ENCODE peak calls at places on chromosomes 6 and 20, in seven cellular contexts. G is CD4-positive, alpha-beta T cell; S is sigmoid colon; Y is mucosa of descending colon; O is OCI-LY7; T is pons; V is amniotic stem cell. H is an unnamed sample.

GRCh38 chr6:167079853-167080297 is 43.0 kb upstream of the CCR6 start:
- DNase-seq in G (peak), S (no peak), Y (no peak), O (peak), T (peak), V (no peak), H (no peak)

GRCh38 chr6:111503660-111504059 is 20.6 kb upstream of the REV3L start:
- DNase-seq in G (no peak), S (no peak), Y (no peak), O (no peak), T (no peak), V (no peak), H (no peak)

GRCh38 chr6:39276379-39276995 is 37.7 kb downstream of the KCNK17 start:
- DNase-seq in G (no peak), S (no peak), Y (no peak), O (no peak), T (no peak), V (no peak), H (no peak)

GRCh38 chr20:51122931-51123658 is 100.2 kb upstream of the KCNG1 start:
- DNase-seq in G (no peak), S (no peak), Y (no peak), O (no peak), T (no peak), V (no peak), H (no peak)

GRCh38 chr20:652611-653109 is 340 bp downstream of the SRXN1 start:
- DNase-seq in G (no peak), S (peak), Y (peak), O (no peak), T (no peak), V (no peak), H (no peak)

GRCh38 chr6:26457407-26457795 is 354 bp upstream of the BTN2A1 start:
- DNase-seq in G (no peak), S (peak), Y (no peak), O (no peak), T (no peak), V (no peak), H (no peak)

GRCh38 chr6:84428300-84428907 is 201.0 kb upstream of the CEP162 start:
- DNase-seq in G (no peak), S (no peak), Y (no peak), O (peak), T (peak), V (peak), H (peak)

GRCh38 chr6:112571886-112572285 is 224.8 kb downstream of the RFPL4B start:
- DNase-seq in G (no peak), S (no peak), Y (no peak), O (no peak), T (no peak), V (no peak), H (no peak)

GRCh38 chr6:130520235-130520634 is 154.4 kb downstream of the TMEM200A start:
- DNase-seq in G (no peak), S (no peak), Y (no peak), O (no peak), T (no peak), V (no peak), H (no peak)

GRCh38 chr6:41500561-41500960 is 45.6 kb upstream of the FOXP4 start:
- DNase-seq in G (no peak), S (no peak), Y (no peak), O (no peak), T (no peak), V (no peak), H (no peak)

GRCh38 chr6:157707576-157707975 is 115.5 kb upstream of the SNX9 start:
- DNase-seq in G (no peak), S (no peak), Y (no peak), O (no peak), T (no peak), V (no peak), H (no peak)

GRCh38 chr20:24783631-24784492 is 165.2 kb upstream of the CST7 start:
- DNase-seq in G (no peak), S (peak), Y (no peak), O (peak), T (no peak), V (no peak), H (no peak)

GRCh38 chr6:16712931-16713484 is 48.3 kb downstream of the ATXN1 start:
- DNase-seq in G (no peak), S (peak), Y (no peak), O (no peak), T (peak), V (peak), H (peak)

GRCh38 chr20:38732981-38733380 is 8.7 kb downstream of the SLC32A1 start:
- DNase-seq in G (no peak), S (peak), Y (no peak), O (no peak), T (no peak), V (no peak), H (no peak)

GRCh38 chr6:7237653-7238190 is 75.3 kb downstream of the SSR1 start:
- DNase-seq in G (no peak), S (no peak), Y (no peak), O (no peak), T (no peak), V (no peak), H (no peak)

GRCh38 chr6:166671434-166672061 is 44.5 kb upstream of the RPS6KA2 start:
- DNase-seq in G (no peak), S (no peak), Y (no peak), O (peak), T (no peak), V (no peak), H (peak)

GRCh38 chr6:160430741-160431140 is 82.6 kb downstream of the SLC22A3 start:
- DNase-seq in G (no peak), S (peak), Y (no peak), O (no peak), T (no peak), V (no peak), H (no peak)

GRCh38 chr6:15160812-15161211 is 85.1 kb upstream of the JARID2 start:
- DNase-seq in G (no peak), S (no peak), Y (no peak), O (no peak), T (no peak), V (no peak), H (no peak)

GRCh38 chr20:50680106-50680960 is 11.0 kb downstream of the RIPOR3 start:
- DNase-seq in G (no peak), S (no peak), Y (no peak), O (no peak), T (no peak), V (no peak), H (no peak)

H was measured in G401.